ENCODE peak calls at places on chromosomes 7 and 10, in six cellular contexts. One of them, this sample, is unnamed. For H3K9me3, H3K4me1 and H3K36me3, the result is how much of the 10 kb centered on the place peaks cover.

GRCh38 chr10:34737772-34738169 is 77.3 kb downstream of the PARD3 start:
- DNase-seq in testis: no peak
- DNase-seq in sigmoid colon: no peak
- DNase-seq in A673: no peak
- DNase-seq in heart left ventricle: no peak
- DNase-seq in Panc1: no peak
- DNase-seq in this sample: no peak

GRCh38 chr10:36573246-36573645 is 552.2 kb upstream of the ANKRD30A start:
- DNase-seq in testis: no peak
- DNase-seq in sigmoid colon: no peak
- DNase-seq in A673: peak
- DNase-seq in heart left ventricle: no peak
- DNase-seq in Panc1: no peak
- DNase-seq in this sample: no peak

GRCh38 chr7:7424151-7424873 is 111.4 kb downstream of the COL28A1 start:
- DNase-seq in testis: peak
- DNase-seq in sigmoid colon: peak
- DNase-seq in A673: peak
- DNase-seq in heart left ventricle: peak
- DNase-seq in Panc1: peak
- DNase-seq in this sample: peak

GRCh38 chr7:13949450-13949849 is 40.0 kb downstream of the ETV1 start:
- DNase-seq in testis: no peak
- DNase-seq in sigmoid colon: no peak
- DNase-seq in A673: no peak
- DNase-seq in heart left ventricle: no peak
- DNase-seq in Panc1: no peak
- DNase-seq in this sample: no peak

GRCh38 chr10:110273474-110273873 is 31.2 kb downstream of the SMNDC1 start:
- DNase-seq in testis: peak
- DNase-seq in sigmoid colon: peak
- DNase-seq in A673: peak
- DNase-seq in heart left ventricle: peak
- DNase-seq in Panc1: no peak
- DNase-seq in this sample: no peak

GRCh38 chr10:104209575-104210198 is 22.5 kb downstream of the CFAP43 start:
- DNase-seq in testis: peak
- DNase-seq in sigmoid colon: no peak
- DNase-seq in A673: peak
- DNase-seq in heart left ventricle: peak
- DNase-seq in Panc1: no peak
- DNase-seq in this sample: peak

GRCh38 chr7:36037121-36037662 is 115.9 kb upstream of the EEPD1 start:
- DNase-seq in testis: peak
- DNase-seq in sigmoid colon: no peak
- DNase-seq in A673: peak
- DNase-seq in heart left ventricle: peak
- DNase-seq in Panc1: no peak
- DNase-seq in this sample: no peak

GRCh38 chr10:131193923-131194322 is 117.6 kb downstream of the TCERG1L start:
- DNase-seq in testis: no peak
- DNase-seq in sigmoid colon: no peak
- DNase-seq in A673: no peak
- DNase-seq in heart left ventricle: no peak
- DNase-seq in Panc1: no peak
- DNase-seq in this sample: no peak

GRCh38 chr10:125283191-125283590 is 122.8 kb upstream of the CTBP2 start:
- DNase-seq in testis: no peak
- DNase-seq in sigmoid colon: no peak
- DNase-seq in A673: no peak
- DNase-seq in heart left ventricle: no peak
- DNase-seq in Panc1: no peak
- DNase-seq in this sample: no peak

GRCh38 chr7:108246227-108246837 is 116.2 kb upstream of the LAMB4 start:
- DNase-seq in testis: no peak
- DNase-seq in sigmoid colon: no peak
- DNase-seq in A673: no peak
- DNase-seq in heart left ventricle: no peak
- DNase-seq in Panc1: peak
- DNase-seq in this sample: peak

GRCh38 chr7:9200666-9201065 is 767.3 kb downstream of the NXPH1 start:
- DNase-seq in testis: no peak
- DNase-seq in sigmoid colon: no peak
- DNase-seq in A673: no peak
- DNase-seq in heart left ventricle: no peak
- DNase-seq in Panc1: no peak
- DNase-seq in this sample: no peak

GRCh38 chr10:110042891-110043290 is 35.1 kb downstream of the ADD3 start:
- DNase-seq in testis: no peak
- DNase-seq in sigmoid colon: no peak
- DNase-seq in A673: no peak
- DNase-seq in heart left ventricle: no peak
- DNase-seq in Panc1: no peak
- DNase-seq in this sample: no peak

GRCh38 chr7:143361552-143362125 is 874 bp downstream of the FAM131B start:
- DNase-seq in testis: no peak
- DNase-seq in sigmoid colon: peak
- DNase-seq in A673: no peak
- DNase-seq in heart left ventricle: no peak
- DNase-seq in Panc1: no peak
- DNase-seq in this sample: no peak

GRCh38 chr7:112080974-112081373 is 125.2 kb downstream of the DOCK4 start:
- DNase-seq in testis: peak
- DNase-seq in sigmoid colon: no peak
- DNase-seq in A673: no peak
- DNase-seq in heart left ventricle: peak
- DNase-seq in Panc1: peak
- DNase-seq in this sample: no peak

GRCh38 chr7:46960974-46961373 is 620.9 kb downstream of the TNS3 start:
- DNase-seq in testis: no peak
- DNase-seq in sigmoid colon: no peak
- DNase-seq in A673: no peak
- DNase-seq in heart left ventricle: no peak
- DNase-seq in Panc1: no peak
- DNase-seq in this sample: no peak

GRCh38 chr10:18582803-18583202 is 68.6 kb downstream of the NSUN6 start:
- DNase-seq in testis: no peak
- DNase-seq in sigmoid colon: no peak
- DNase-seq in A673: no peak
- DNase-seq in heart left ventricle: no peak
- DNase-seq in Panc1: no peak
- DNase-seq in this sample: peak

GRCh38 chr10:114767101-114767588 is 54.4 kb upstream of the FHIP2A start:
- DNase-seq in testis: no peak
- DNase-seq in sigmoid colon: no peak
- DNase-seq in A673: no peak
- DNase-seq in heart left ventricle: no peak
- DNase-seq in Panc1: no peak
- DNase-seq in this sample: no peak

GRCh38 chr10:133276435-133277201 is at the start of gene ADAM8:
- DNase-seq in testis: no peak
- DNase-seq in sigmoid colon: no peak
- DNase-seq in A673: no peak
- DNase-seq in heart left ventricle: no peak
- DNase-seq in Panc1: no peak
- DNase-seq in this sample: no peak

GRCh38 chr10:95404864-95405263 is 114.1 kb upstream of the PDLIM1 start:
- DNase-seq in testis: no peak
- DNase-seq in sigmoid colon: no peak
- DNase-seq in A673: no peak
- DNase-seq in heart left ventricle: no peak
- DNase-seq in Panc1: no peak
- DNase-seq in this sample: no peak

GRCh38 chr10:123649672-123650071 is 16.5 kb upstream of the GPR26 start:
- DNase-seq in testis: no peak
- DNase-seq in sigmoid colon: no peak
- DNase-seq in A673: no peak
- DNase-seq in heart left ventricle: no peak
- DNase-seq in Panc1: no peak
- DNase-seq in this sample: no peak

GRCh38 chr7:47383064-47383463 is 198.8 kb downstream of the TNS3 start:
- DNase-seq in testis: no peak
- DNase-seq in sigmoid colon: peak
- DNase-seq in A673: no peak
- DNase-seq in heart left ventricle: no peak
- DNase-seq in Panc1: no peak
- DNase-seq in this sample: no peak

GRCh38 chr10:124016795-124017375 is 76.5 kb downstream of the CHST15 start:
- DNase-seq in testis: no peak
- DNase-seq in sigmoid colon: no peak
- DNase-seq in A673: no peak
- DNase-seq in heart left ventricle: no peak
- DNase-seq in Panc1: no peak
- DNase-seq in this sample: no peak

GRCh38 chr10:123584419-123584775 is 81.8 kb upstream of the GPR26 start:
- DNase-seq in testis: no peak
- DNase-seq in sigmoid colon: no peak
- DNase-seq in A673: no peak
- DNase-seq in heart left ventricle: no peak
- DNase-seq in Panc1: no peak
- DNase-seq in this sample: no peak

GRCh38 chr7:151063212-151063561 is 3.8 kb downstream of the SLC4A2 start:
- DNase-seq in testis: peak
- DNase-seq in sigmoid colon: peak
- DNase-seq in A673: no peak
- DNase-seq in heart left ventricle: no peak
- DNase-seq in Panc1: no peak
- DNase-seq in this sample: no peak

GRCh38 chr7:107613439-107613838 is 33.4 kb downstream of the BCAP29 start:
- DNase-seq in testis: no peak
- DNase-seq in sigmoid colon: no peak
- DNase-seq in A673: no peak
- DNase-seq in heart left ventricle: no peak
- DNase-seq in Panc1: no peak
- DNase-seq in this sample: no peak

GRCh38 chr10:97920865-97921264 is 71.2 kb downstream of the GOLGA7B start:
- DNase-seq in testis: no peak
- DNase-seq in sigmoid colon: no peak
- DNase-seq in A673: no peak
- DNase-seq in heart left ventricle: no peak
- DNase-seq in Panc1: no peak
- DNase-seq in this sample: no peak

GRCh38 chr10:29600067-29600466 is 34.7 kb downstream of the SVIL start:
- DNase-seq in testis: no peak
- DNase-seq in sigmoid colon: no peak
- DNase-seq in A673: no peak
- DNase-seq in heart left ventricle: no peak
- DNase-seq in Panc1: no peak
- DNase-seq in this sample: no peak

GRCh38 chr10:60527676-60528075 is 138.0 kb upstream of the ANK3 start:
- DNase-seq in testis: no peak
- DNase-seq in sigmoid colon: no peak
- DNase-seq in A673: no peak
- DNase-seq in heart left ventricle: no peak
- DNase-seq in Panc1: no peak
- DNase-seq in this sample: no peak

GRCh38 chr7:64642046-64642445 is 23.9 kb upstream of the ZNF107 start:
- DNase-seq in testis: no peak
- DNase-seq in sigmoid colon: no peak
- DNase-seq in A673: no peak
- DNase-seq in heart left ventricle: no peak
- DNase-seq in Panc1: no peak
- DNase-seq in this sample: no peak

GRCh38 chr7:64637521-64638445 is 28.1 kb upstream of the ZNF107 start:
- DNase-seq in testis: no peak
- DNase-seq in sigmoid colon: no peak
- DNase-seq in A673: no peak
- DNase-seq in heart left ventricle: no peak
- DNase-seq in Panc1: no peak
- DNase-seq in this sample: no peak

GRCh38 chr7:64640504-64640903 is 25.4 kb upstream of the ZNF107 start:
- DNase-seq in testis: no peak
- DNase-seq in sigmoid colon: no peak
- DNase-seq in A673: no peak
- DNase-seq in heart left ventricle: no peak
- DNase-seq in Panc1: no peak
- DNase-seq in this sample: no peak

GRCh38 chr7:64638822-64639221 is 27.1 kb upstream of the ZNF107 start:
- DNase-seq in testis: no peak
- DNase-seq in sigmoid colon: no peak
- DNase-seq in A673: no peak
- DNase-seq in heart left ventricle: no peak
- DNase-seq in Panc1: no peak
- DNase-seq in this sample: no peak

GRCh38 chr7:64639267-64640001 is 26.5 kb upstream of the ZNF107 start:
- DNase-seq in testis: no peak
- DNase-seq in sigmoid colon: no peak
- DNase-seq in A673: no peak
- DNase-seq in heart left ventricle: no peak
- DNase-seq in Panc1: no peak
- DNase-seq in this sample: no peak
- H3K9me3 ChIP-seq in testis: under half
- H3K9me3 ChIP-seq in sigmoid colon: under half
- H3K9me3 ChIP-seq in A673: under half
- H3K9me3 ChIP-seq in heart left ventricle: under half
- H3K9me3 ChIP-seq in Panc1: under half
- H3K9me3 ChIP-seq in this sample: under half

GRCh38 chr10:79334573-79334972 is 12.7 kb upstream of the PPIF start:
- DNase-seq in testis: no peak
- DNase-seq in sigmoid colon: no peak
- DNase-seq in A673: no peak
- DNase-seq in heart left ventricle: no peak
- DNase-seq in Panc1: no peak
- DNase-seq in this sample: no peak
- H3K4me1 ChIP-seq in testis: under half
- H3K4me1 ChIP-seq in sigmoid colon: under half
- H3K4me1 ChIP-seq in A673: under half
- H3K4me1 ChIP-seq in heart left ventricle: under half
- H3K4me1 ChIP-seq in Panc1: under half
- H3K4me1 ChIP-seq in this sample: under half

GRCh38 chr7:4113271-4113670 is 568.8 kb upstream of the FOXK1 start:
- DNase-seq in testis: no peak
- DNase-seq in sigmoid colon: peak
- DNase-seq in A673: no peak
- DNase-seq in heart left ventricle: no peak
- DNase-seq in Panc1: no peak
- DNase-seq in this sample: no peak
- H3K36me3 ChIP-seq in testis: under half
- H3K36me3 ChIP-seq in sigmoid colon: under half
- H3K36me3 ChIP-seq in A673: under half
- H3K36me3 ChIP-seq in heart left ventricle: under half
- H3K36me3 ChIP-seq in Panc1: under half
- H3K36me3 ChIP-seq in this sample: under half

DNA sequence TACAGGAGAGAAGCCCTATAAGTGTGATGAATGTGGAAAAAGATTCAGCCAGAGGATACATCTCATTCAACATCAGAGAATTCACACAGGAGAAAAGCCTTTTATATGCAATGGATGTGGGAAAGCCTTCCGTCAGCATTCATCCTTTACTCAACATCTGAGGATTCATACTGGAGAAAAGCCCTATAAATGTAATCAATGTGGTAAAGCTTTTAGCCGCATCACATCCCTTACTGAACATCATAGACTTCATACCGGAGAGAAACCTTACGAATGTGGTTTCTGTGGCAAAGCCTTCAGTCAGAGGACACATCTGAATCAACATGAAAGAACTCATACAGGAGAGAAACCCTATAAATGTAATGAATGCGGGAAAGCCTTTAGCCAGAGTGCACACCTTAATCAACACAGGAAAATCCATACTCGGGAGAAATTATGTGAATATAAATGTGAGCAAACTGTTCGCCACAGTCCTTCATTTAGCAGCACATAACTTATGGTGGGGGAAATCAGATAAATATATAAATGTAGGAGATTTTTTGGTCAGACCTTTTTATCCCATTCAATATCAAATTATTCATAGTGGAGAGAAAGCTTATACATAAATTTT is 12.1 kb upstream of the MRPS17 start:
- DNase-seq in testis: no peak
- DNase-seq in sigmoid colon: no peak
- DNase-seq in A673: no peak
- DNase-seq in heart left ventricle: no peak
- DNase-seq in Panc1: no peak
- DNase-seq in this sample: no peak
- H3K9me3 ChIP-seq in testis: under half
- H3K9me3 ChIP-seq in sigmoid colon: under half
- H3K9me3 ChIP-seq in A673: under half
- H3K9me3 ChIP-seq in heart left ventricle: under half
- H3K9me3 ChIP-seq in Panc1: under half
- H3K9me3 ChIP-seq in this sample: under half

This sample was measured in SJCRH30.